ENCODE peak calls at places on chromosomes 1 and 21, in six cellular contexts. N, T, K, X, M and C are unnamed samples.

GRCh38 chr1:228207851-228208821 is at the start of gene OBSCN:
- DNase-seq in K (no peak), T (no peak), X (no peak), M (no peak), N (no peak), C (no peak)

GRCh38 chr1:234397732-234398131 is 24.5 kb downstream of the COA6 start:
- DNase-seq in M (no peak), T (no peak), X (no peak), N (no peak), K (no peak), C (no peak)

GRCh38 chr21:16773206-16773605 is 739.6 kb upstream of the CXADR start:
- DNase-seq in M (no peak), K (peak; percentile 28), N (no peak), X (no peak), T (no peak), C (no peak)

GRCh38 chr1:77639056-77639455 is 43.4 kb downstream of the ZZZ3 start:
- DNase-seq in T (no peak), M (no peak), K (peak; percentile 24), X (no peak), N (no peak), C (no peak)

GRCh38 chr1:81670286-81670685 is 130.4 kb upstream of the ADGRL2 start:
- DNase-seq in M (no peak), T (no peak), K (peak; percentile 92), X (no peak), N (peak; percentile 43), C (no peak)

GRCh38 chr1:43982241-43982640 is 3.2 kb downstream of the B4GALT2 start:
- DNase-seq in M (no peak), T (no peak), X (no peak), N (no peak), K (no peak), C (no peak)

GRCh38 chr1:234899041-234899787 is 229.4 kb downstream of the TOMM20 start:
- DNase-seq in M (no peak), X (peak; percentile 16), K (peak; percentile 27), T (no peak), N (no peak), C (no peak)

GRCh38 chr1:156508955-156509234 is 8.3 kb upstream of the MEF2D start:
- DNase-seq in K (peak; percentile 59), M (no peak), N (no peak), T (no peak), X (no peak), C (no peak)

GRCh38 chr1:188489336-188490112 is 1660.8 kb downstream of the PLA2G4A start:
- DNase-seq in T (no peak), K (no peak), X (no peak), M (peak; percentile 5), N (peak; percentile 78), C (no peak)

GRCh38 chr1:16236091-16236494 is 890 bp downstream of the CPLANE2 start:
- DNase-seq in M (no peak), T (peak; percentile 19), X (peak; percentile 69), K (no peak), N (no peak), C (no peak)

GRCh38 chr1:29803486-29803885 is 567.2 kb downstream of the PTPRU start:
- DNase-seq in M (no peak), N (no peak), K (no peak), T (no peak), X (no peak), C (no peak)

GRCh38 chr1:15923241-15923640 is 52.7 kb downstream of the ZBTB17 start:
- DNase-seq in N (no peak), M (no peak), X (no peak), K (no peak), T (no peak), C (no peak)

GRCh38 chr1:223700942-223701637 is 11.2 kb upstream of the CAPN2 start:
- DNase-seq in M (peak; percentile 75), T (no peak), K (peak; percentile 94), X (peak; percentile 52), N (peak; percentile 90), C (no peak)

GRCh38 chr1:156244712-156245111 is 2.7 kb downstream of the BGLAP start:
- DNase-seq in M (no peak), K (no peak), T (no peak), N (no peak), X (no peak), C (no peak)

GRCh38 chr1:108570128-108570527 is 10.2 kb downstream of the EEIG2 start:
- DNase-seq in T (no peak), X (peak; percentile 47), N (no peak), K (no peak), M (peak; percentile 23), C (no peak)

GRCh38 chr1:85560305-85560704 is 20.3 kb upstream of the CCN1 start:
- DNase-seq in M (no peak), X (no peak), T (no peak), K (no peak), N (no peak), C (no peak)

GRCh38 chr1:87968259-87968955 is 639.7 kb downstream of the LMO4 start:
- DNase-seq in N (no peak), X (no peak), K (no peak), T (no peak), M (no peak), C (no peak)